ENCODE peak calls at places on chromosomes 16 and 17, in seven cellular contexts. A is colonic mucosa, T is SJSA1, I is fibroblast of lung, M is GM23338, H is heart left ventricle, O is upper lobe of right lung. V is an unnamed sample. For H3K4me1, the result is how much of the 10 kb centered on the place peaks cover.

GRCh38 chr16:2779151-2779920 is 2.3 kb upstream of the ELOB start:
- DNase-seq in A (no peak), I (no peak), O (peak), H (peak), T (no peak), M (no peak), V (no peak)

GRCh38 chr17:67055811-67056745 is 11.7 kb downstream of the CACNG1 start:
- DNase-seq in M (no peak), H (no peak), A (peak), O (no peak), T (peak), I (no peak), V (no peak)

GRCh38 chr16:4882261-4882632 is 35.0 kb downstream of the UBN1 start:
- DNase-seq in A (no peak), O (no peak), M (no peak), T (no peak), I (peak), H (no peak), V (no peak)

GRCh38 chr17:7294614-7295153 is at the start of gene YBX2:
- DNase-seq in A (peak), H (peak), O (peak), I (no peak), M (peak), T (no peak), V (peak)

GRCh38 chr16:71722801-71723536 is 1.5 kb downstream of the PHLPP2 start:
- DNase-seq in M (peak), T (peak), A (peak), O (peak), I (peak), H (peak), V (peak)

GRCh38 chr16:30112197-30113030 is 923 bp downstream of the GDPD3 start:
- DNase-seq in T (peak), O (peak), H (peak), M (peak), A (peak), I (peak), V (no peak)

GRCh38 chr16:24610421-24610765 is 71.0 kb downstream of the RBBP6 start:
- DNase-seq in M (peak), T (no peak), O (peak), A (no peak), H (peak), I (peak), V (no peak)

GRCh38 chr16:3902731-3903130 is 22.2 kb upstream of the CREBBP start:
- DNase-seq in T (no peak), A (no peak), I (no peak), M (no peak), H (no peak), O (peak), V (no peak)

GRCh38 chr17:50044483-50044882 is 11.4 kb upstream of the ITGA3 start:
- DNase-seq in T (no peak), A (no peak), I (no peak), O (no peak), M (no peak), H (peak), V (no peak)

GRCh38 chr17:5699789-5700188 is 115.5 kb upstream of the NLRP1 start:
- DNase-seq in I (no peak), M (peak), A (no peak), H (no peak), O (no peak), T (no peak), V (no peak)

GRCh38 chr17:29622337-29623282 is at the start of gene CORO6:
- DNase-seq in T (no peak), M (peak), A (peak), I (peak), H (peak), O (peak), V (peak)

DNA sequence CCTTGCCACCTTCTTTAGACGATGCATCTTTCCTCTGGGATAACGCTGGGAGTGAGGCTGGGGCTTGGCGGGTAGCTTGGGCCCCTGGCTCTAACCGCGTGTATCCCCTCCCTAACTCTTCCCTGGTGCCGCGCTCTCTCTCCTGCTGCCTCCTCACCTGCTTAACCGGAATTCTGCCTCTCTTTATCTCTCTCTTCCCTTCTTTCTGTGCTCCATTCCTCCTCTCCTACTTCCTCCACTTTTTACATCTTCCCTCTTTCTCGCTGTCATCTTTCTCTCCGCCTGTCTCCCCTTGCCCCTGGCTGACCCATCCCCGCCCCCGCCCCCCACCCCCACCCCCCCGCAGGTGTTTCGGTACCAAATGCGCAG is 2.7 kb downstream of the LHX1 start:
- DNase-seq in M (peak), O (no peak), H (no peak), I (no peak), T (no peak), A (no peak), V (no peak)
- H3K4me1 ChIP-seq in M (half or more), O (under half), H (under half), I (under half), T (under half), A (under half), V (half or more)

GRCh38 chr17:78748048-78748729 is 33.9 kb downstream of the CYTH1 start:
- DNase-seq in H (no peak), M (no peak), A (no peak), T (no peak), O (no peak), I (no peak), V (no peak)
- H3K4me1 ChIP-seq in H (under half), M (under half), A (under half), T (under half), O (half or more), I (under half), V (half or more)

GRCh38 chr17:68319420-68320162 is 28.3 kb downstream of the ARSG start:
- DNase-seq in A (no peak), O (no peak), H (no peak), T (no peak), M (no peak), I (no peak), V (no peak)
- H3K4me1 ChIP-seq in A (under half), O (under half), H (under half), T (under half), M (under half), I (under half), V (under half)

GRCh38 chr17:40313660-40314556 is 4.9 kb downstream of the RARA start:
- DNase-seq in H (peak), O (no peak), I (no peak), T (no peak), A (no peak), M (no peak), V (peak)

GRCh38 chr17:40315678-40316570 is 6.9 kb downstream of the RARA start:
- DNase-seq in M (no peak), T (no peak), I (no peak), H (peak), O (peak), A (peak), V (peak)

GRCh38 chr17:40312893-40313659 is 4.1 kb downstream of the RARA start:
- DNase-seq in M (no peak), T (no peak), O (no peak), H (no peak), I (no peak), A (no peak), V (no peak)

GRCh38 chr17:40315206-40315605 is 6.2 kb downstream of the RARA start:
- DNase-seq in A (no peak), O (no peak), M (no peak), I (no peak), H (no peak), T (no peak), V (no peak)

DNA sequence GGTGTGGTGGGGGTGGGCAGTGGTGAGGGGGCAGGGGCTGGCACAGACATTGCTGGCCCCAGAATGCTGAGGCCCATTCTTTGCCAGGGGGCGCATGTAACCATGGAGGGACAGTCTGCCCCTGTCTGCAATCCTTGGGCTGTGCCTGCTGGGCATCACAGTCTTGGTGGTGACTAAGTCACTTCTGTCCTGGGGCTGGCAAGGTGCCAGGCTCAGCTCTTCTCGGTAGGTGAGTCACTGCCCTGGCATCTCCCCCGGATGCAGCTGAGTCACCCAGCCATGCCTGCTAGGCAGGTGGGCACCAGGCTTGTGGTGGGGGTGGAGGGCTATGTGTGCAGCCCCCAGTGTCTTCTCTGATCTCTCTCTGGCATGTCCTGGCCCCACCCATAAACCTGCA is 5.6 kb downstream of the RARA start:
- DNase-seq in I (peak), M (no peak), A (peak), H (peak), O (peak), T (peak), V (peak)
- H3K4me1 ChIP-seq in I (under half), M (under half), A (under half), H (half or more), O (half or more), T (half or more), V (half or more)

GRCh38 chr17:64723781-64724180 is 61.7 kb upstream of the SMURF2 start:
- DNase-seq in A (no peak), T (no peak), I (no peak), H (no peak), M (no peak), O (no peak), V (no peak)

GRCh38 chr17:64718058-64718457 is 56.0 kb upstream of the SMURF2 start:
- DNase-seq in A (no peak), H (no peak), O (no peak), M (no peak), T (no peak), I (no peak), V (no peak)
- H3K4me1 ChIP-seq in A (under half), H (under half), O (under half), M (under half), T (under half), I (under half), V (under half)

DNA sequence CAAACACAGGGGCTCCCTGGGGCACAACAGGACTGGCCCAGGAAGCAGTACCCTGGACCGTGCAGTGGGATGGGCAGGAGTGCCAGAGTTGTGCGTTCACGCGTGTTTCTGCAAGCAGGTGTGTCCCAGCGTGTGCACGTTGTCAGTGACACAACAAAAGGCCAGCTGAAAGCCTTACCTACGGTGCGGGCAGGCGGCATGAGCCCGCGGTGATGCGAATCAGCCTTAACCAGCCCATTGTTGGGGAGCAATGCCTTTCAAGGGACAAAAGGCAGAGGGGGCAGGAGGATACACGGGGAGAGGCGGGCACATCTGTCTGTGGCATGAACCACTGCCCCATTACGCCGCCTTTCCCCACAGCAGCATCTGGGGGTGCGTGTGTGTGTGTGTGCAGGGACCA is 158.3 kb downstream of the ZNF423 start:
- DNase-seq in M (no peak), I (no peak), T (no peak), A (no peak), H (no peak), O (no peak), V (no peak)
- H3K4me1 ChIP-seq in M (half or more), I (under half), T (under half), A (under half), H (under half), O (under half), V (under half)

DNA sequence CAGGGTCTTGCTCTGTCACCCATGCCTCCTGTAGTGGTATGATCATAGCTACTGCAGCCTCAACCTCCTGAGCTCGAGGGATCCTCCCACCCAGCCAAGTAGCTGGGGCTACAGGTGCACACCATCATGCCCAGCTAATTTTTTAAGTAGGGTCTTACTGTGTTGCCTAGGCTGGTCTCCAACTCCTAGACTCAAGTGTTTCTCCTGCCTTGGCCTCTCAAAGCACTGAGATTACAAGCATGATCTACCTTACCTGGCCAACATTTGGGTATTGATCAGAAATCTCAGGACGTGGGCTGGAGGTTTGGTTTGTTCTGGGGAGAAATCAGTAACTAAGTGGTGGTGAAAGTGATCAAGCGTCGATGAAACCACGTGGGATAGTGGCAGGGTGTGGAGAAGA is 4.1 kb downstream of the CHD9 start:
- DNase-seq in M (no peak), O (no peak), H (no peak), A (no peak), T (no peak), I (no peak), V (no peak)
- H3K4me1 ChIP-seq in M (under half), O (under half), H (under half), A (under half), T (under half), I (under half), V (under half)

GRCh38 chr17:57862990-57863667 is 13.3 kb upstream of the MRPS23 start:
- DNase-seq in O (peak), I (no peak), M (no peak), A (no peak), T (no peak), H (peak), V (no peak)

GRCh38 chr17:57860414-57860999 is 10.7 kb upstream of the MRPS23 start:
- DNase-seq in A (no peak), H (no peak), T (no peak), I (no peak), O (no peak), M (no peak), V (no peak)

GRCh38 chr17:57862410-57862989 is 12.7 kb upstream of the MRPS23 start:
- DNase-seq in A (no peak), M (peak), T (no peak), H (no peak), I (no peak), O (peak), V (no peak)

GRCh38 chr17:57861000-57861736 is 11.3 kb upstream of the MRPS23 start:
- DNase-seq in M (peak), O (peak), H (peak), I (peak), A (peak), T (no peak), V (peak)

DNA sequence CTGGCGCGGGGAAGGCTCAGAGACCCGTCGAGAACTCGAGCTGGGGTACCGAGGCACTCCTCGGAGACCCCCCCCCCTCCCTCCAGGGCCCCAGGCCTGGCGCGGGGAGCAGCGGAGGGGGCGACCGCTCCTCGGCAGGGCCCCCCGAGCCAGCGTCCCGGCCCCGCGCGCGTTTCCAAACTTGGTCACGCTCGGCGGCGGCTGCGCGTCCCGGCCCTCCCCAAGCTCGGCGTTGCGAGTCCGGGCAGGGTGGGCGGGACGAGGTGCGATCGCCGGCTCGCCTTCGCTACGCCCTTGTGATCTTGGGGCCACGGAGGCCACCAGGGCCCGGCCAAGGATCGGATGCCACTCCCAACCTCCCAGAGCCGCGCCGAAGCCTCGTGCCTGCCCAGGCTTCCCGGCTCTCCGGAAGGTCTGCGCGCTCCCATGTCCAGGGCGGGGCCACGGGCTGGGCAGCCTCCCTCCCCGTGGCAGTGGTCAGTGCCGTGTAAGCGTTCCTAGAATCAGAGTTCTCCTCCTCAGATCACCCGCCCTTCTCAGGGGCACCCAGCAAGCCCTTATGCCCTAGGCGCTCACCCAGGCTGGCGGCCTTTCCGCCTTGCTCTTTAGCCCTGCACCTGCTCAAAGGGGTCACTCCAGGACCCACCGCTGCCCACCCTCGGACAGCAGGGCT is 12.0 kb upstream of the MRPS23 start:
- DNase-seq in T (peak), I (peak), M (peak), H (peak), O (peak), A (peak), V (no peak)
- H3K4me1 ChIP-seq in T (under half), I (under half), M (under half), H (under half), O (under half), A (under half), V (under half)

V was measured in CD8-positive, alpha-beta T cell.